ENCODE peak calls at places on chromosome 21, in four cellular contexts. K is heart left ventricle, F is adrenal gland, J is dorsolateral prefrontal cortex. O is an unnamed sample.

GRCh38 chr21:42654179-42654912 is 925 bp downstream of the PDE9A start:
- DNase-seq in K (no peak), F (no peak), J (no peak), O (peak; percentile 84)

GRCh38 chr21:39961251-39961650 is 94.0 kb downstream of the PCP4 start:
- DNase-seq in K (no peak), F (no peak), J (no peak), O (no peak)

GRCh38 chr21:27104749-27105439 is 138.0 kb upstream of the ADAMTS5 start:
- DNase-seq in K (no peak), F (no peak), J (no peak), O (no peak)

GRCh38 chr21:42644223-42645208 is 8.9 kb upstream of the PDE9A start:
- DNase-seq in K (peak; percentile 17), F (no peak), J (no peak), O (no peak)

GRCh38 chr21:37165606-37166005 is 92.6 kb downstream of the TTC3 start:
- DNase-seq in K (no peak), F (no peak), J (no peak), O (no peak)

GRCh38 chr21:38661296-38662223 is 144.2 kb upstream of the ETS2 start:
- DNase-seq in K (peak; percentile 39), F (peak; percentile 55), J (no peak), O (no peak)

GRCh38 chr21:36504067-36505058 is 24.4 kb upstream of the CLDN14 start:
- DNase-seq in K (no peak), F (peak; percentile 56), J (no peak), O (no peak)

GRCh38 chr21:41835711-41836154 is 43.4 kb downstream of the PRDM15 start:
- DNase-seq in K (no peak), F (no peak), J (no peak), O (no peak)

GRCh38 chr21:39007532-39007931 is 175.7 kb downstream of the PSMG1 start:
- DNase-seq in K (no peak), F (no peak), J (no peak), O (no peak)

GRCh38 chr21:26137379-26138060 is 33.0 kb downstream of the APP start:
- DNase-seq in K (no peak), F (no peak), J (no peak), O (no peak)

GRCh38 chr21:34582506-34583150 is 32.3 kb downstream of the RCAN1 start:
- DNase-seq in K (peak; percentile 59), F (no peak), J (no peak), O (no peak)

DNA sequence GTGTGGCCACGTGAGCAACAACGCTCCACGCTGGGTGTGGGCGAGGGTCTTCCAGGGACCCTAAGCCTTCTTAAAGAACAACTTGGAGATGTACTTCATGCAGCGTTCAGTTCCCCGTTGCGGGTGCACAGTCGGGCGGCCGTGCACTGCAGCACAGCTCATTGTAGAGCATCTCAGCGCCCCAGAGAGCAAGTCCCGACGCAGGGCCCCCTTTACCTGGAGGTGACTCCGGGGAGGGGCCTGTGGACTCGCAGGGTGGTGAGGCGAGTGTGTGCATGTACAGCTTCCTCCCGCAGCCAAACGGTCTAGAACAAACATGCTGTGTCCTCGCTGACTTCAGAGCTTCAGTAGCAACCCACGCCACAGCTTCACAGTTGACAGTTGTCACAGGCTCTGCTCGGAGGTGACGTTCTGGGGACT is 19.5 kb downstream of the RRP1 start:
- DNase-seq in K (no peak), F (no peak), J (no peak), O (no peak)
- TF ChIP-seq CTCF in K (no peak), F (no peak), J (no peak), O (no peak)

GRCh38 chr21:17554619-17555472 is 42.0 kb downstream of the CXADR start:
- DNase-seq in K (no peak), F (no peak), J (no peak), O (no peak)
- TF ChIP-seq CTCF in K (peak; percentile 17), F (peak; percentile 2), J (peak; percentile 59), O (peak; percentile 12)

GRCh38 chr21:29289317-29289716 is 9.4 kb upstream of the BACH1 start:
- DNase-seq in K (no peak), F (no peak), J (no peak), O (no peak)

GRCh38 chr21:29287383-29287782 is 11.3 kb upstream of the BACH1 start:
- DNase-seq in K (no peak), F (no peak), J (no peak), O (no peak)

GRCh38 chr21:29290245-29290644 is 8.5 kb upstream of the BACH1 start:
- DNase-seq in K (no peak), F (no peak), J (no peak), O (no peak)

GRCh38 chr21:29293495-29293894 is 5.2 kb upstream of the BACH1 start:
- DNase-seq in K (no peak), F (no peak), J (no peak), O (no peak)

GRCh38 chr21:29288239-29288638 is 10.5 kb upstream of the BACH1 start:
- DNase-seq in K (no peak), F (no peak), J (no peak), O (no peak)
- TF ChIP-seq CTCF in K (no peak), F (no peak), J (no peak), O (peak; percentile 0)

GRCh38 chr21:46551636-46552241 is 53.1 kb downstream of the S100B start:
- DNase-seq in K (no peak), F (peak; percentile 57), J (no peak), O (no peak)
- TF ChIP-seq CTCF in K (no peak), F (no peak), J (no peak), O (no peak)